ENCODE peak calls at places on chromosomes 1 and 21, in four cellular contexts. One of them, this sample, is unnamed.

GRCh38 chr1:16717174-16718108 is 22.9 kb upstream of the RNU1-4 start:
- DNase-seq in activated CD4-positive, alpha-beta memory T cell treated with anti-CD3 and anti-CD28 coated beads, Interleukin-2, amount 10 ng/mL, durations not matched to agents 7 days and 5 days: peak
- DNase-seq in RWPE1: no peak
- DNase-seq in uterus: no peak
- DNase-seq in this sample: no peak

GRCh38 chr1:84269286-84269685 is 32.2 kb upstream of the SAMD13 start:
- DNase-seq in RWPE1: no peak
- DNase-seq in activated CD4-positive, alpha-beta memory T cell treated with anti-CD3 and anti-CD28 coated beads, Interleukin-2, amount 10 ng/mL, durations not matched to agents 7 days and 5 days: no peak
- DNase-seq in uterus: no peak
- DNase-seq in this sample: no peak

GRCh38 chr21:45764792-45765191 is 121.3 kb downstream of the PCBP3 start:
- DNase-seq in RWPE1: no peak
- DNase-seq in activated CD4-positive, alpha-beta memory T cell treated with anti-CD3 and anti-CD28 coated beads, Interleukin-2, amount 10 ng/mL, durations not matched to agents 7 days and 5 days: no peak
- DNase-seq in uterus: no peak
- DNase-seq in this sample: no peak

GRCh38 chr1:165884690-165885304 is 57.4 kb downstream of the UCK2 start:
- DNase-seq in RWPE1: no peak
- DNase-seq in activated CD4-positive, alpha-beta memory T cell treated with anti-CD3 and anti-CD28 coated beads, Interleukin-2, amount 10 ng/mL, durations not matched to agents 7 days and 5 days: no peak
- DNase-seq in uterus: no peak
- DNase-seq in this sample: no peak

GRCh38 chr1:238592586-238592985 is 701.9 kb upstream of the ZP4 start:
- DNase-seq in uterus: no peak
- DNase-seq in RWPE1: no peak
- DNase-seq in activated CD4-positive, alpha-beta memory T cell treated with anti-CD3 and anti-CD28 coated beads, Interleukin-2, amount 10 ng/mL, durations not matched to agents 7 days and 5 days: no peak
- DNase-seq in this sample: no peak

GRCh38 chr1:209168204-209168603 is 415.3 kb upstream of the CAMK1G start:
- DNase-seq in uterus: no peak
- DNase-seq in activated CD4-positive, alpha-beta memory T cell treated with anti-CD3 and anti-CD28 coated beads, Interleukin-2, amount 10 ng/mL, durations not matched to agents 7 days and 5 days: no peak
- DNase-seq in RWPE1: peak
- DNase-seq in this sample: no peak

GRCh38 chr1:172764378-172764777 is 105.5 kb downstream of the FASLG start:
- DNase-seq in uterus: no peak
- DNase-seq in activated CD4-positive, alpha-beta memory T cell treated with anti-CD3 and anti-CD28 coated beads, Interleukin-2, amount 10 ng/mL, durations not matched to agents 7 days and 5 days: no peak
- DNase-seq in RWPE1: no peak
- DNase-seq in this sample: no peak

GRCh38 chr21:33030633-33031032 is 4.9 kb downstream of the OLIG2 start:
- DNase-seq in uterus: no peak
- DNase-seq in activated CD4-positive, alpha-beta memory T cell treated with anti-CD3 and anti-CD28 coated beads, Interleukin-2, amount 10 ng/mL, durations not matched to agents 7 days and 5 days: no peak
- DNase-seq in RWPE1: no peak
- DNase-seq in this sample: no peak

GRCh38 chr1:8966606-8967005 is 20.9 kb downstream of the CA6 start:
- DNase-seq in uterus: no peak
- DNase-seq in activated CD4-positive, alpha-beta memory T cell treated with anti-CD3 and anti-CD28 coated beads, Interleukin-2, amount 10 ng/mL, durations not matched to agents 7 days and 5 days: no peak
- DNase-seq in RWPE1: no peak
- DNase-seq in this sample: no peak

GRCh38 chr1:91564888-91565700 is 64.4 kb downstream of the CDC7 start:
- DNase-seq in uterus: no peak
- DNase-seq in activated CD4-positive, alpha-beta memory T cell treated with anti-CD3 and anti-CD28 coated beads, Interleukin-2, amount 10 ng/mL, durations not matched to agents 7 days and 5 days: no peak
- DNase-seq in RWPE1: no peak
- DNase-seq in this sample: no peak

GRCh38 chr1:58727363-58727762 is 27.5 kb upstream of the MYSM1 start:
- DNase-seq in uterus: no peak
- DNase-seq in RWPE1: peak
- DNase-seq in activated CD4-positive, alpha-beta memory T cell treated with anti-CD3 and anti-CD28 coated beads, Interleukin-2, amount 10 ng/mL, durations not matched to agents 7 days and 5 days: no peak
- DNase-seq in this sample: no peak

GRCh38 chr1:110485725-110486124 is 33.2 kb downstream of the KCNA10 start:
- DNase-seq in uterus: no peak
- DNase-seq in activated CD4-positive, alpha-beta memory T cell treated with anti-CD3 and anti-CD28 coated beads, Interleukin-2, amount 10 ng/mL, durations not matched to agents 7 days and 5 days: no peak
- DNase-seq in RWPE1: no peak
- DNase-seq in this sample: no peak

GRCh38 chr1:160077496-160077895 is 3.8 kb upstream of the KCNJ9 start:
- DNase-seq in activated CD4-positive, alpha-beta memory T cell treated with anti-CD3 and anti-CD28 coated beads, Interleukin-2, amount 10 ng/mL, durations not matched to agents 7 days and 5 days: no peak
- DNase-seq in uterus: no peak
- DNase-seq in RWPE1: no peak
- DNase-seq in this sample: no peak

GRCh38 chr1:87864676-87865075 is 536.0 kb downstream of the LMO4 start:
- DNase-seq in activated CD4-positive, alpha-beta memory T cell treated with anti-CD3 and anti-CD28 coated beads, Interleukin-2, amount 10 ng/mL, durations not matched to agents 7 days and 5 days: no peak
- DNase-seq in uterus: no peak
- DNase-seq in RWPE1: no peak
- DNase-seq in this sample: no peak

GRCh38 chr1:167999930-168000329 is 63.1 kb upstream of the MPC2 start:
- DNase-seq in activated CD4-positive, alpha-beta memory T cell treated with anti-CD3 and anti-CD28 coated beads, Interleukin-2, amount 10 ng/mL, durations not matched to agents 7 days and 5 days: no peak
- DNase-seq in uterus: no peak
- DNase-seq in RWPE1: no peak
- DNase-seq in this sample: no peak

GRCh38 chr1:200642481-200642880 is 21.9 kb upstream of the KIF14 start:
- DNase-seq in RWPE1: no peak
- DNase-seq in uterus: no peak
- DNase-seq in activated CD4-positive, alpha-beta memory T cell treated with anti-CD3 and anti-CD28 coated beads, Interleukin-2, amount 10 ng/mL, durations not matched to agents 7 days and 5 days: no peak
- DNase-seq in this sample: no peak

GRCh38 chr21:36704958-36705678 is 6.2 kb downstream of the SIM2 start:
- DNase-seq in activated CD4-positive, alpha-beta memory T cell treated with anti-CD3 and anti-CD28 coated beads, Interleukin-2, amount 10 ng/mL, durations not matched to agents 7 days and 5 days: no peak
- DNase-seq in uterus: no peak
- DNase-seq in RWPE1: no peak
- DNase-seq in this sample: no peak

GRCh38 chr1:113255038-113255727 is 135.1 kb upstream of the MAGI3 start:
- DNase-seq in uterus: no peak
- DNase-seq in activated CD4-positive, alpha-beta memory T cell treated with anti-CD3 and anti-CD28 coated beads, Interleukin-2, amount 10 ng/mL, durations not matched to agents 7 days and 5 days: no peak
- DNase-seq in RWPE1: no peak
- DNase-seq in this sample: no peak

GRCh38 chr1:210557426-210558077 is 228.8 kb downstream of the HHAT start:
- DNase-seq in RWPE1: no peak
- DNase-seq in activated CD4-positive, alpha-beta memory T cell treated with anti-CD3 and anti-CD28 coated beads, Interleukin-2, amount 10 ng/mL, durations not matched to agents 7 days and 5 days: no peak
- DNase-seq in uterus: no peak
- DNase-seq in this sample: no peak

This sample was measured in heart left ventricle.